ENCODE peak calls at places on chromosomes 1 and 21, in eight cellular contexts. One of them, this sample, is unnamed.

GRCh38 chr1:170670751-170671628 is 7.1 kb downstream of the PRRX1 start:
- DNase-seq in HL-60: no peak
- DNase-seq in tibial artery: peak
- DNase-seq in uterus: peak
- DNase-seq in heart right ventricle: peak
- DNase-seq in colonic mucosa: peak
- DNase-seq in H1: no peak
- DNase-seq in iPS DF 6.9: no peak
- DNase-seq in this sample: peak

GRCh38 chr21:40793057-40793456 is 53.9 kb downstream of the DSCAM start:
- DNase-seq in HL-60: no peak
- DNase-seq in tibial artery: no peak
- DNase-seq in uterus: no peak
- DNase-seq in heart right ventricle: no peak
- DNase-seq in colonic mucosa: no peak
- DNase-seq in H1: no peak
- DNase-seq in iPS DF 6.9: no peak
- DNase-seq in this sample: no peak

GRCh38 chr1:198678901-198679329 is 40.1 kb downstream of the PTPRC start:
- DNase-seq in HL-60: no peak
- DNase-seq in tibial artery: no peak
- DNase-seq in uterus: no peak
- DNase-seq in heart right ventricle: no peak
- DNase-seq in colonic mucosa: no peak
- DNase-seq in H1: no peak
- DNase-seq in iPS DF 6.9: no peak
- DNase-seq in this sample: no peak

GRCh38 chr1:211519602-211520001 is 27.6 kb upstream of the RD3 start:
- DNase-seq in HL-60: no peak
- DNase-seq in tibial artery: no peak
- DNase-seq in uterus: no peak
- DNase-seq in heart right ventricle: no peak
- DNase-seq in colonic mucosa: no peak
- DNase-seq in H1: no peak
- DNase-seq in iPS DF 6.9: no peak
- DNase-seq in this sample: no peak

GRCh38 chr1:85606414-85606800 is 25.8 kb downstream of the CCN1 start:
- DNase-seq in HL-60: no peak
- DNase-seq in tibial artery: no peak
- DNase-seq in uterus: no peak
- DNase-seq in heart right ventricle: no peak
- DNase-seq in colonic mucosa: no peak
- DNase-seq in H1: no peak
- DNase-seq in iPS DF 6.9: no peak
- DNase-seq in this sample: no peak

GRCh38 chr1:223203011-223203410 is 60.0 kb upstream of the TLR5 start:
- DNase-seq in HL-60: no peak
- DNase-seq in tibial artery: no peak
- DNase-seq in uterus: no peak
- DNase-seq in heart right ventricle: no peak
- DNase-seq in colonic mucosa: no peak
- DNase-seq in H1: no peak
- DNase-seq in iPS DF 6.9: no peak
- DNase-seq in this sample: no peak

GRCh38 chr1:53153752-53154151 is 11.3 kb upstream of the SLC1A7 start:
- DNase-seq in HL-60: no peak
- DNase-seq in tibial artery: no peak
- DNase-seq in uterus: no peak
- DNase-seq in heart right ventricle: no peak
- DNase-seq in colonic mucosa: no peak
- DNase-seq in H1: no peak
- DNase-seq in iPS DF 6.9: no peak
- DNase-seq in this sample: no peak

GRCh38 chr1:31771891-31772668 is 7.9 kb upstream of the ADGRB2 start:
- DNase-seq in HL-60: no peak
- DNase-seq in tibial artery: no peak
- DNase-seq in uterus: no peak
- DNase-seq in heart right ventricle: no peak
- DNase-seq in colonic mucosa: no peak
- DNase-seq in H1: no peak
- DNase-seq in iPS DF 6.9: no peak
- DNase-seq in this sample: no peak

GRCh38 chr1:162876751-162877150 is 15.8 kb upstream of the CCDC190 start:
- DNase-seq in HL-60: no peak
- DNase-seq in tibial artery: no peak
- DNase-seq in uterus: no peak
- DNase-seq in heart right ventricle: no peak
- DNase-seq in colonic mucosa: no peak
- DNase-seq in H1: no peak
- DNase-seq in iPS DF 6.9: no peak
- DNase-seq in this sample: no peak

GRCh38 chr1:41626146-41626545 is 141.7 kb upstream of the EDN2 start:
- DNase-seq in HL-60: no peak
- DNase-seq in tibial artery: no peak
- DNase-seq in uterus: no peak
- DNase-seq in heart right ventricle: no peak
- DNase-seq in colonic mucosa: no peak
- DNase-seq in H1: no peak
- DNase-seq in iPS DF 6.9: no peak
- DNase-seq in this sample: no peak

GRCh38 chr1:10900691-10901090 is 104.2 kb upstream of the CASZ1 start:
- DNase-seq in HL-60: no peak
- DNase-seq in tibial artery: no peak
- DNase-seq in uterus: no peak
- DNase-seq in heart right ventricle: no peak
- DNase-seq in colonic mucosa: peak
- DNase-seq in H1: peak
- DNase-seq in iPS DF 6.9: no peak
- DNase-seq in this sample: no peak

GRCh38 chr1:153796786-153797659 is 21.8 kb downstream of the SLC27A3 start:
- DNase-seq in HL-60: no peak
- DNase-seq in tibial artery: peak
- DNase-seq in uterus: peak
- DNase-seq in heart right ventricle: peak
- DNase-seq in colonic mucosa: peak
- DNase-seq in H1: peak
- DNase-seq in iPS DF 6.9: no peak
- DNase-seq in this sample: peak

GRCh38 chr21:44414291-44415072 is 40.8 kb upstream of the LRRC3 start:
- DNase-seq in HL-60: no peak
- DNase-seq in tibial artery: peak
- DNase-seq in uterus: no peak
- DNase-seq in heart right ventricle: no peak
- DNase-seq in colonic mucosa: no peak
- DNase-seq in H1: no peak
- DNase-seq in iPS DF 6.9: no peak
- DNase-seq in this sample: peak

GRCh38 chr1:64543831-64544230 is 73.9 kb downstream of the CACHD1 start:
- DNase-seq in HL-60: no peak
- DNase-seq in tibial artery: peak
- DNase-seq in uterus: peak
- DNase-seq in heart right ventricle: no peak
- DNase-seq in colonic mucosa: no peak
- DNase-seq in H1: no peak
- DNase-seq in iPS DF 6.9: no peak
- DNase-seq in this sample: peak

GRCh38 chr1:214698589-214698988 is 95.6 kb downstream of the CENPF start:
- DNase-seq in HL-60: no peak
- DNase-seq in tibial artery: no peak
- DNase-seq in uterus: no peak
- DNase-seq in heart right ventricle: no peak
- DNase-seq in colonic mucosa: no peak
- DNase-seq in H1: no peak
- DNase-seq in iPS DF 6.9: no peak
- DNase-seq in this sample: no peak

GRCh38 chr1:197917813-197918646 is 858 bp downstream of the LHX9 start:
- DNase-seq in HL-60: no peak
- DNase-seq in tibial artery: no peak
- DNase-seq in uterus: no peak
- DNase-seq in heart right ventricle: no peak
- DNase-seq in colonic mucosa: no peak
- DNase-seq in H1: no peak
- DNase-seq in iPS DF 6.9: no peak
- DNase-seq in this sample: no peak

GRCh38 chr1:2558861-2559260 is 2.7 kb downstream of the TNFRSF14 start:
- DNase-seq in HL-60: no peak
- DNase-seq in tibial artery: no peak
- DNase-seq in uterus: no peak
- DNase-seq in heart right ventricle: no peak
- DNase-seq in colonic mucosa: no peak
- DNase-seq in H1: no peak
- DNase-seq in iPS DF 6.9: no peak
- DNase-seq in this sample: no peak

GRCh38 chr1:201890223-201890622 is 1.5 kb downstream of the SHISA4 start:
- DNase-seq in HL-60: no peak
- DNase-seq in tibial artery: peak
- DNase-seq in uterus: no peak
- DNase-seq in heart right ventricle: no peak
- DNase-seq in colonic mucosa: no peak
- DNase-seq in H1: no peak
- DNase-seq in iPS DF 6.9: no peak
- DNase-seq in this sample: no peak

GRCh38 chr1:151006331-151007052 is at the start of gene MINDY1:
- DNase-seq in HL-60: peak
- DNase-seq in tibial artery: peak
- DNase-seq in uterus: peak
- DNase-seq in heart right ventricle: peak
- DNase-seq in colonic mucosa: peak
- DNase-seq in H1: peak
- DNase-seq in iPS DF 6.9: peak
- DNase-seq in this sample: peak

DNA sequence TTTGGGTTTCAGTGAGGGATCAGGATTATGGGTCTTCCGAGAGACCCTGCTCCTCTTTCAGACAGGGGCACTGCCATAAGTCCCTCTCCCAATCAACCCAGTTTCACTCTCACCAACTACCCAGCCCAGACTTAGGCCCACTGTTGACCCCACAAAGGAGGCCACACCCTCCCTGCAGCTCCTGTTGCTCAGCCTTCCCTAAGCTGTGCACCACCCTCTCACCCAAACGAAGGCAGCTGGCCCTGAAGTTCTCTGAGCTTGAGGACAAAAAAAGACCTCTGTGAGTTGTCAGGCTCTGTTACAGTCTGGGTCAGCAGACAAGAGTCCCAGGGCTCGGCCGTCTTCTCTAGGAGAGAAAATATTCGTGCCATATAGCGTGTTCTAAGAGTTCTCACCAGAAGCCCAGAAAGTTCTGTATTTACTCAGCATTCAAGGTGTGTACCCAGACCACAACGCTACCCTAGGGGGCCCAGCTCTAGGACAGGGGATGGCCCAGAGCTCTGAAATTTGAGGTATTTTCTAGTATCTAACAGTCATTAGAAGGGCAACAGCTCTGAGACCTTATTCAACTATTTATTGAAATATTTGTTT is 25.5 kb upstream of the LYST start:
- DNase-seq in HL-60: no peak
- DNase-seq in tibial artery: no peak
- DNase-seq in uterus: no peak
- DNase-seq in heart right ventricle: no peak
- DNase-seq in colonic mucosa: no peak
- DNase-seq in H1: no peak
- DNase-seq in iPS DF 6.9: no peak
- DNase-seq in this sample: no peak
- H3K27ac ChIP-seq in HL-60: peak
- H3K27ac ChIP-seq in tibial artery: no peak
- H3K27ac ChIP-seq in uterus: no peak
- H3K27ac ChIP-seq in heart right ventricle: peak
- H3K27ac ChIP-seq in colonic mucosa: no peak
- H3K27ac ChIP-seq in H1: no peak
- H3K27ac ChIP-seq in iPS DF 6.9: no peak
- H3K27ac ChIP-seq in this sample: no peak

GRCh38 chr1:88923224-88923623 is 31.9 kb upstream of the GTF2B start:
- DNase-seq in HL-60: no peak
- DNase-seq in tibial artery: no peak
- DNase-seq in uterus: no peak
- DNase-seq in heart right ventricle: no peak
- DNase-seq in colonic mucosa: no peak
- DNase-seq in H1: no peak
- DNase-seq in iPS DF 6.9: no peak
- DNase-seq in this sample: no peak
- H3K27ac ChIP-seq in HL-60: no peak
- H3K27ac ChIP-seq in tibial artery: no peak
- H3K27ac ChIP-seq in uterus: no peak
- H3K27ac ChIP-seq in heart right ventricle: no peak
- H3K27ac ChIP-seq in colonic mucosa: no peak
- H3K27ac ChIP-seq in H1: no peak
- H3K27ac ChIP-seq in iPS DF 6.9: no peak
- H3K27ac ChIP-seq in this sample: no peak

DNA sequence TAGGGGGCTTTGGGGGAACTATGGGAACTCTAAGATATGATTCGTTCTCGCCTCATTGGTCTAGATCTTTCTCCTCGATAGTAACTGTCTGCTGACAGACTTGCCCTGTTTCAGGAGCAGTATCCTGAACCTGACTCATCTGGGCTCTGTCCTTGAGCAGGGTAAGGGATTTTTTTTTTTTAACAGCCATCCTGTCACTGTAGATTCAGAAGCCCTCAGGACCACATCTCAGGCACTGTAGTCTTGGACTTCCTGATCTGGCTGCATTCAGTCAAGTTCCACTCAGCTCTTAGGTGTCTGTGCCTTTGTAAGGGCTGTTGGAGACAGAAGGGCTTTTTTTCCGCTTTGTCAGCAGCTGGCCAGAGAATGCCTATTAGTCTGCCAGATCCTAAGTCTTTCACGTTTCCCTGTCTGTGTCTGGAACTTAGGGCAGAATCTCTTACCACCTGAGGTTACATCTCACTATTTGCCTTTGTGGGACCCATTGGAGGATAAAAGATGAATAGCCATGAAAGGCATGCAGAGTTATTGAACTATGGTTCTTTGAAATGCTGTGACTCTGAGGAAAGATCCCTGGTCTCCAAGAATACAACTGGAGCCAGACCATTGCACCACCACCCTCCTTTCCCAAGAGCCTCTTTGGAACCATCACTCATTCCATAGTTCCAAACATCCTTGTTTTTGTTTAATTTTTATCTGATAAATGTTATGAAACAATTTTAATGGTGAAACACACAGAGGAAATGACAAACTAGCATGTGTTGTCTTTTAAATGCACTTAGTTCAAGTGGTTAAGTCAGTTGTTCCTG is 49.7 kb upstream of the MACF1 start:
- DNase-seq in HL-60: no peak
- DNase-seq in tibial artery: peak
- DNase-seq in uterus: peak
- DNase-seq in heart right ventricle: peak
- DNase-seq in colonic mucosa: no peak
- DNase-seq in H1: no peak
- DNase-seq in iPS DF 6.9: no peak
- DNase-seq in this sample: peak
- H3K27ac ChIP-seq in HL-60: no peak
- H3K27ac ChIP-seq in tibial artery: peak
- H3K27ac ChIP-seq in uterus: peak
- H3K27ac ChIP-seq in heart right ventricle: peak
- H3K27ac ChIP-seq in colonic mucosa: peak
- H3K27ac ChIP-seq in H1: no peak
- H3K27ac ChIP-seq in iPS DF 6.9: no peak
- H3K27ac ChIP-seq in this sample: peak

DNA sequence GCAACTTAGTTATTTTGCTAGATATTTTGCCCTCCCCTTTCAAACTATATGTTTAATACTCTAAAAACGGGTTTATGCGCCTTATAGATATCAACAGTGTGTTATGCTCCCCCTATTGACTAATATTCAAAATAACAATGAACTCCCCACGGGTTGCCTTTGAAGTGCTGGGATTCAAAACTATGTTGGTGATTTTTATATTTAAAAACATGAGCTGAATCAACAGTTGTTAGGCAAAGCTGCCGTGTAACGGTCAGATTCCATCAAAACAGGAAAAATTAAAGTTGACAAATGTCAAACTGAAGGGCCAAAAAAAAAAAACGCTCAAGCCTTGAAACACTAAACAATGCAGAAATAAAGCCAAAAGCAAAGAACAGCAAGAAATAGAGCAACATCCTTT is 2.5 kb downstream of the TGFBR3 start:
- DNase-seq in HL-60: no peak
- DNase-seq in tibial artery: no peak
- DNase-seq in uterus: no peak
- DNase-seq in heart right ventricle: no peak
- DNase-seq in colonic mucosa: no peak
- DNase-seq in H1: no peak
- DNase-seq in iPS DF 6.9: no peak
- DNase-seq in this sample: no peak
- H3K27ac ChIP-seq in HL-60: no peak
- H3K27ac ChIP-seq in tibial artery: no peak
- H3K27ac ChIP-seq in uterus: peak
- H3K27ac ChIP-seq in heart right ventricle: no peak
- H3K27ac ChIP-seq in colonic mucosa: no peak
- H3K27ac ChIP-seq in H1: no peak
- H3K27ac ChIP-seq in iPS DF 6.9: no peak
- H3K27ac ChIP-seq in this sample: no peak

This sample was measured in adrenal gland.